ENCODE peak calls at places on chromosomes 11 and 22, in nine cellular contexts. H is lung; Y is PC-3; E is left lung; U is SK-N-SH; C is effector memory CD4-positive, alpha-beta T cell; F is breast epithelium; R is A549; Q is OCI-LY7. Z is an unnamed sample.
A peak's percentile ranks its signal among the peaks of the same experiment; 100 is the strongest.

GRCh38 chr11:79431535-79431934 is 9.3 kb downstream of the TENM4 start:
- DNase-seq in H (no peak), Q (no peak), U (no peak), F (no peak), R (no peak), C (no peak), Y (peak; percentile 33), E (no peak), Z (no peak)

GRCh38 chr11:125167954-125168821 is 3.6 kb downstream of the PKNOX2 start:
- DNase-seq in U (no peak), Q (no peak), H (no peak), F (no peak), C (no peak), E (no peak), R (no peak), Y (no peak), Z (no peak)

GRCh38 chr22:37334461-37334858 is 52.2 kb downstream of the CYTH4 start:
- DNase-seq in R (no peak), C (no peak), E (peak; percentile 62), F (no peak), H (no peak), Y (peak; percentile 0), Q (no peak), U (peak; percentile 64), Z (no peak)

GRCh38 chr11:116114198-116114651 is 610.0 kb upstream of the CADM1 start:
- DNase-seq in F (no peak), H (no peak), Q (no peak), C (no peak), E (no peak), Y (no peak), R (no peak), U (no peak), Z (no peak)

GRCh38 chr11:123304828-123305530 is 109.9 kb upstream of the CLMP start:
- DNase-seq in U (no peak), H (peak; percentile 38), Q (peak; percentile 60), Y (no peak), R (no peak), E (no peak), F (no peak), C (no peak), Z (no peak)

GRCh38 chr11:12884751-12885318 is 124.3 kb upstream of the RASSF10 start:
- DNase-seq in H (no peak), Y (no peak), C (no peak), E (no peak), Q (no peak), F (no peak), R (no peak), U (no peak), Z (no peak)

GRCh38 chr11:17544181-17544622 is at the start of gene USH1C:
- DNase-seq in Q (no peak), F (no peak), E (peak; percentile 83), H (no peak), Y (no peak), U (peak; percentile 76), R (peak; percentile 61), C (no peak), Z (peak; percentile 80)

GRCh38 chr11:66264893-66265292 is 3.5 kb upstream of the RAB1B start:
- DNase-seq in H (no peak), Q (peak; percentile 41), C (peak; percentile 16), U (peak; percentile 59), E (no peak), F (no peak), Y (peak; percentile 41), R (no peak), Z (peak; percentile 48)

GRCh38 chr11:126755494-126755893 is 245.1 kb downstream of the KIRREL3 start:
- DNase-seq in E (no peak), Y (no peak), F (no peak), Q (no peak), U (no peak), C (no peak), H (no peak), R (no peak), Z (no peak)

GRCh38 chr22:31496007-31496734 is at the start of gene SFI1:
- DNase-seq in E (peak; percentile 96), Q (peak; percentile 95), U (peak; percentile 97), F (peak; percentile 78), Y (peak; percentile 81), H (peak; percentile 93), R (peak; percentile 66), C (peak; percentile 92), Z (peak; percentile 95)

GRCh38 chr11:13110929-13111812 is 102.1 kb downstream of the RASSF10 start:
- DNase-seq in Q (no peak), F (no peak), C (no peak), E (no peak), U (peak; percentile 71), Y (peak; percentile 71), H (no peak), R (peak; percentile 51), Z (no peak)

GRCh38 chr11:116404143-116404800 is 368.5 kb downstream of the BUD13 start:
- DNase-seq in C (no peak), E (no peak), Y (no peak), F (no peak), Q (no peak), U (no peak), R (no peak), H (no peak), Z (no peak)

GRCh38 chr11:114587398-114587953 is 8.1 kb downstream of the NXPE4 start:
- DNase-seq in R (no peak), H (no peak), E (no peak), Q (no peak), F (no peak), U (no peak), Y (no peak), C (no peak), Z (no peak)

GRCh38 chr11:665062-665706 is 28.1 kb downstream of the DRD4 start:
- DNase-seq in H (no peak), F (no peak), C (no peak), E (no peak), Y (no peak), R (no peak), Q (no peak), U (no peak), Z (no peak)

GRCh38 chr11:113162590-113162961 is 151.8 kb upstream of the TTC12 start:
- DNase-seq in C (no peak), E (no peak), H (no peak), Y (no peak), F (no peak), U (no peak), Q (no peak), R (no peak), Z (no peak)

GRCh38 chr11:14308114-14308896 is 50.7 kb downstream of the RRAS2 start:
- DNase-seq in Y (peak; percentile 62), C (no peak), U (peak; percentile 32), F (no peak), E (no peak), H (no peak), Q (peak; percentile 39), R (peak; percentile 59), Z (no peak)

GRCh38 chr22:49889071-49889470 is 29.2 kb downstream of the ALG12 start:
- DNase-seq in R (no peak), Y (no peak), F (no peak), E (no peak), H (no peak), U (no peak), C (no peak), Q (no peak), Z (no peak)

GRCh38 chr11:114377612-114378267 is 22.6 kb downstream of the C11orf71 start:
- DNase-seq in Q (no peak), F (no peak), C (no peak), R (no peak), Y (peak; percentile 86), E (no peak), H (no peak), U (no peak), Z (no peak)

GRCh38 chr11:67373916-67374570 is 645 bp upstream of the CLCF1 start:
- DNase-seq in Y (peak; percentile 99), R (peak; percentile 96), Q (peak; percentile 77), H (peak; percentile 90), E (peak; percentile 94), C (no peak), F (peak; percentile 87), U (peak; percentile 69), Z (peak; percentile 83)
- H3K4me1 ChIP-seq in Y (peaks cover 67% of the 10 kb centered on the region), R (peaks cover 73% of the 10 kb centered on the region), Q (peaks cover 40% of the 10 kb centered on the region), H (peaks cover 5% of the 10 kb centered on the region), E (peaks cover 18% of the 10 kb centered on the region), C (peaks cover 49% of the 10 kb centered on the region), F (peaks cover 6% of the 10 kb centered on the region), U (peaks cover 46% of the 10 kb centered on the region), Z (peaks cover 47% of the 10 kb centered on the region)

GRCh38 chr11:111403021-111403725 is 24.1 kb upstream of the POU2AF1 start:
- DNase-seq in Q (no peak), C (no peak), U (no peak), R (no peak), Y (no peak), F (no peak), E (no peak), H (no peak), Z (no peak)

GRCh38 chr11:111399187-111400031 is 20.3 kb upstream of the POU2AF1 start:
- DNase-seq in E (no peak), C (no peak), F (no peak), Y (no peak), R (no peak), Q (peak; percentile 72), U (no peak), H (no peak), Z (no peak)

GRCh38 chr11:111395749-111396148 is 16.7 kb upstream of the POU2AF1 start:
- DNase-seq in E (no peak), H (no peak), Q (no peak), Y (no peak), R (no peak), C (no peak), U (no peak), F (no peak), Z (no peak)

GRCh38 chr11:111402411-111402810 is 23.3 kb upstream of the POU2AF1 start:
- DNase-seq in Y (no peak), E (no peak), R (no peak), H (no peak), F (peak; percentile 42), U (no peak), Q (no peak), C (no peak), Z (no peak)

GRCh38 chr11:111400595-111400994 is 21.5 kb upstream of the POU2AF1 start:
- DNase-seq in C (no peak), Q (no peak), E (no peak), H (no peak), U (no peak), Y (no peak), F (no peak), R (no peak), Z (no peak)
- H3K4me1 ChIP-seq in C (no peaks in the 10 kb centered on the region), Q (peaks cover 64% of the 10 kb centered on the region), E (no peaks in the 10 kb centered on the region), H (no peaks in the 10 kb centered on the region), U (no peaks in the 10 kb centered on the region), Y (no peaks in the 10 kb centered on the region), F (no peaks in the 10 kb centered on the region), R (no peaks in the 10 kb centered on the region), Z (no peaks in the 10 kb centered on the region)

DNA sequence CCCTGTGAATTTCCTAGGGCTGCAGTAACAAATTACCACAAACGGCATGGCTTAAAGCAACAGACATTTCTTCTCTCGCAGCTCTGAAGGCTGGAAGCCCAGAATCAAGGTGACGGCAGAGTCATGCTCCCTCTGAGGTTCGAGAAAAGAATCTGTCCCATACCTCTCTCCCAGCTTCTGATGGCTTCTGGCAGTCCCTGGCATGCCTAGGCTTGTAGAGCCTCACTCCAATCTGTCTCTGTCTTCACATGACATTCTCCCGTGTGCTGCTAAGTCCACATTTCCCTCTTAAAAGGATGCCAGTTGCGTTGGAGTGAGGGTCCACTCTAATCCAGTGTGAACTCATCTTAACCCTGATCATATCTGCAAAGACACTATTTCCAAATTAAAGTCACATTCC is 116.2 kb downstream of the NECTIN1 start:
- DNase-seq in R (no peak), C (no peak), E (no peak), U (no peak), F (no peak), Y (no peak), Q (no peak), H (no peak), Z (no peak)
- H3K4me1 ChIP-seq in R (peaks cover 12% of the 10 kb centered on the region), C (peaks cover 6% of the 10 kb centered on the region), E (peaks cover 4% of the 10 kb centered on the region), U (peaks cover 15% of the 10 kb centered on the region), F (no peaks in the 10 kb centered on the region), Y (peaks cover 27% of the 10 kb centered on the region), Q (peaks cover 6% of the 10 kb centered on the region), H (no peaks in the 10 kb centered on the region), Z (no peaks in the 10 kb centered on the region)

GRCh38 chr11:119029069-119029339 is 1.7 kb downstream of the SLC37A4 start:
- DNase-seq in R (no peak), U (no peak), Y (no peak), H (no peak), F (no peak), E (no peak), Q (no peak), C (no peak), Z (no peak)
- H3K4me1 ChIP-seq in R (peaks cover 12% of the 10 kb centered on the region), U (peaks cover 5% of the 10 kb centered on the region), Y (peaks cover 16% of the 10 kb centered on the region), H (no peaks in the 10 kb centered on the region), F (no peaks in the 10 kb centered on the region), E (peaks cover 15% of the 10 kb centered on the region), Q (peaks cover 21% of the 10 kb centered on the region), C (peaks cover 18% of the 10 kb centered on the region), Z (peaks cover 31% of the 10 kb centered on the region)

Z was measured in transverse colon.